ENCODE peak calls at places on chromosomes 16 and 17, in five cellular contexts. One of them, this sample, is unnamed.
A peak's percentile ranks its signal among the peaks of the same experiment; 100 is the strongest.

GRCh38 chr16:20867585-20867984 is 32.6 kb downstream of the DCUN1D3 start:
- DNase-seq in fibroblast of lung: peak; percentile 76
- DNase-seq in thyroid gland: no peak
- DNase-seq in tibial artery: no peak
- DNase-seq in cardiac muscle cell: no peak
- DNase-seq in this sample: no peak

GRCh38 chr17:61388561-61389356 is 10.9 kb upstream of the TBX2 start:
- DNase-seq in thyroid gland: no peak
- DNase-seq in fibroblast of lung: no peak
- DNase-seq in tibial artery: no peak
- DNase-seq in cardiac muscle cell: no peak
- DNase-seq in this sample: no peak

GRCh38 chr16:12455287-12455798 is 348.3 kb downstream of the CPPED1 start:
- DNase-seq in tibial artery: no peak
- DNase-seq in thyroid gland: peak; percentile 79
- DNase-seq in cardiac muscle cell: peak; percentile 80
- DNase-seq in fibroblast of lung: peak; percentile 50
- DNase-seq in this sample: peak; percentile 45

GRCh38 chr17:65594585-65594940 is 33.1 kb upstream of the AXIN2 start:
- DNase-seq in tibial artery: no peak
- DNase-seq in fibroblast of lung: peak; percentile 40
- DNase-seq in thyroid gland: no peak
- DNase-seq in cardiac muscle cell: no peak
- DNase-seq in this sample: no peak

GRCh38 chr16:66326995-66327513 is 39.4 kb upstream of the CDH5 start:
- DNase-seq in cardiac muscle cell: no peak
- DNase-seq in thyroid gland: no peak
- DNase-seq in tibial artery: no peak
- DNase-seq in fibroblast of lung: no peak
- DNase-seq in this sample: peak; percentile 49

GRCh38 chr17:69213059-69213813 is 15.4 kb downstream of the ABCA10 start:
- DNase-seq in tibial artery: no peak
- DNase-seq in cardiac muscle cell: no peak
- DNase-seq in fibroblast of lung: no peak
- DNase-seq in thyroid gland: no peak
- DNase-seq in this sample: no peak

GRCh38 chr16:9647981-9648701 is 534.1 kb downstream of the GRIN2A start:
- DNase-seq in cardiac muscle cell: peak; percentile 51
- DNase-seq in thyroid gland: peak; percentile 58
- DNase-seq in tibial artery: no peak
- DNase-seq in fibroblast of lung: peak; percentile 14
- DNase-seq in this sample: peak; percentile 26

GRCh38 chr16:72884037-72884436 is 163.9 kb downstream of the ZFHX3 start:
- DNase-seq in cardiac muscle cell: no peak
- DNase-seq in tibial artery: peak; percentile 3
- DNase-seq in fibroblast of lung: peak; percentile 73
- DNase-seq in thyroid gland: no peak
- DNase-seq in this sample: no peak

GRCh38 chr17:4003501-4004421 is 39.5 kb upstream of the ATP2A3 start:
- DNase-seq in cardiac muscle cell: no peak
- DNase-seq in tibial artery: no peak
- DNase-seq in thyroid gland: no peak
- DNase-seq in fibroblast of lung: peak; percentile 25
- DNase-seq in this sample: peak; percentile 94

GRCh38 chr17:68805609-68806008 is 149.6 kb downstream of the ABCA8 start:
- DNase-seq in tibial artery: no peak
- DNase-seq in fibroblast of lung: no peak
- DNase-seq in cardiac muscle cell: no peak
- DNase-seq in thyroid gland: no peak
- DNase-seq in this sample: no peak

GRCh38 chr17:82235056-82235774 is 6.4 kb downstream of the SLC16A3 start:
- DNase-seq in thyroid gland: no peak
- DNase-seq in fibroblast of lung: no peak
- DNase-seq in tibial artery: no peak
- DNase-seq in cardiac muscle cell: no peak
- DNase-seq in this sample: no peak

GRCh38 chr17:82876602-82877391 is 37.0 kb upstream of the ZNF750 start:
- DNase-seq in fibroblast of lung: peak; percentile 70
- DNase-seq in thyroid gland: peak; percentile 97
- DNase-seq in tibial artery: peak; percentile 92
- DNase-seq in cardiac muscle cell: peak; percentile 85
- DNase-seq in this sample: peak; percentile 70

GRCh38 chr17:67359960-67360817 is 6.2 kb downstream of the PSMD12 start:
- DNase-seq in cardiac muscle cell: peak; percentile 39
- DNase-seq in thyroid gland: no peak
- DNase-seq in tibial artery: no peak
- DNase-seq in fibroblast of lung: peak; percentile 30
- DNase-seq in this sample: no peak

GRCh38 chr17:50892101-50892776 is 26.1 kb upstream of the TOB1 start:
- DNase-seq in cardiac muscle cell: no peak
- DNase-seq in fibroblast of lung: peak; percentile 43
- DNase-seq in tibial artery: peak; percentile 11
- DNase-seq in thyroid gland: no peak
- DNase-seq in this sample: no peak

GRCh38 chr17:33200116-33200515 is 93.0 kb downstream of the ASIC2 start:
- DNase-seq in cardiac muscle cell: no peak
- DNase-seq in thyroid gland: peak; percentile 42
- DNase-seq in fibroblast of lung: peak; percentile 54
- DNase-seq in tibial artery: peak; percentile 17
- DNase-seq in this sample: peak; percentile 52

GRCh38 chr17:42675348-42675983 is 1.3 kb downstream of the PLEKHH3 start:
- DNase-seq in thyroid gland: peak; percentile 65
- DNase-seq in fibroblast of lung: no peak
- DNase-seq in cardiac muscle cell: peak; percentile 56
- DNase-seq in tibial artery: peak; percentile 85
- DNase-seq in this sample: no peak

GRCh38 chr17:61152898-61153297 is 246.7 kb upstream of the TBX2 start:
- DNase-seq in thyroid gland: no peak
- DNase-seq in cardiac muscle cell: no peak
- DNase-seq in fibroblast of lung: no peak
- DNase-seq in tibial artery: no peak
- DNase-seq in this sample: no peak

GRCh38 chr17:27430882-27431491 is 25.3 kb upstream of the KSR1 start:
- DNase-seq in tibial artery: no peak
- DNase-seq in thyroid gland: peak; percentile 40
- DNase-seq in fibroblast of lung: peak; percentile 32
- DNase-seq in cardiac muscle cell: peak; percentile 46
- DNase-seq in this sample: peak; percentile 42

GRCh38 chr16:57251352-57251751 is 6.3 kb downstream of the ARL2BP start:
- DNase-seq in thyroid gland: no peak
- DNase-seq in tibial artery: no peak
- DNase-seq in cardiac muscle cell: no peak
- DNase-seq in fibroblast of lung: no peak
- DNase-seq in this sample: no peak

GRCh38 chr16:22751685-22752084 is 62.3 kb upstream of the HS3ST2 start:
- DNase-seq in fibroblast of lung: no peak
- DNase-seq in cardiac muscle cell: no peak
- DNase-seq in thyroid gland: no peak
- DNase-seq in tibial artery: no peak
- DNase-seq in this sample: no peak

GRCh38 chr17:34638526-34639260 is 59.3 kb downstream of the TMEM132E start:
- DNase-seq in thyroid gland: no peak
- DNase-seq in fibroblast of lung: no peak
- DNase-seq in tibial artery: no peak
- DNase-seq in cardiac muscle cell: no peak
- DNase-seq in this sample: no peak

GRCh38 chr16:28321700-28322411 is 29.5 kb downstream of the SBK1 start:
- DNase-seq in tibial artery: no peak
- DNase-seq in fibroblast of lung: peak; percentile 2
- DNase-seq in cardiac muscle cell: peak; percentile 31
- DNase-seq in thyroid gland: peak; percentile 28
- DNase-seq in this sample: peak; percentile 32

GRCh38 chr17:223723-224471 is 42.4 kb upstream of the DOC2B start:
- DNase-seq in tibial artery: no peak
- DNase-seq in fibroblast of lung: no peak
- DNase-seq in cardiac muscle cell: no peak
- DNase-seq in thyroid gland: no peak
- DNase-seq in this sample: no peak

GRCh38 chr16:53355064-53355463 is 79.2 kb upstream of the RBL2 start:
- DNase-seq in cardiac muscle cell: no peak
- DNase-seq in tibial artery: no peak
- DNase-seq in fibroblast of lung: no peak
- DNase-seq in thyroid gland: no peak
- DNase-seq in this sample: no peak

GRCh38 chr16:53358884-53359283 is 75.4 kb upstream of the RBL2 start:
- DNase-seq in thyroid gland: no peak
- DNase-seq in tibial artery: no peak
- DNase-seq in fibroblast of lung: no peak
- DNase-seq in cardiac muscle cell: no peak
- DNase-seq in this sample: no peak

GRCh38 chr16:53357955-53358354 is 76.3 kb upstream of the RBL2 start:
- DNase-seq in thyroid gland: no peak
- DNase-seq in tibial artery: no peak
- DNase-seq in cardiac muscle cell: no peak
- DNase-seq in fibroblast of lung: no peak
- DNase-seq in this sample: no peak

GRCh38 chr16:53357208-53357586 is 77.1 kb upstream of the RBL2 start:
- DNase-seq in thyroid gland: no peak
- DNase-seq in cardiac muscle cell: no peak
- DNase-seq in fibroblast of lung: no peak
- DNase-seq in tibial artery: no peak
- DNase-seq in this sample: no peak

DNA sequence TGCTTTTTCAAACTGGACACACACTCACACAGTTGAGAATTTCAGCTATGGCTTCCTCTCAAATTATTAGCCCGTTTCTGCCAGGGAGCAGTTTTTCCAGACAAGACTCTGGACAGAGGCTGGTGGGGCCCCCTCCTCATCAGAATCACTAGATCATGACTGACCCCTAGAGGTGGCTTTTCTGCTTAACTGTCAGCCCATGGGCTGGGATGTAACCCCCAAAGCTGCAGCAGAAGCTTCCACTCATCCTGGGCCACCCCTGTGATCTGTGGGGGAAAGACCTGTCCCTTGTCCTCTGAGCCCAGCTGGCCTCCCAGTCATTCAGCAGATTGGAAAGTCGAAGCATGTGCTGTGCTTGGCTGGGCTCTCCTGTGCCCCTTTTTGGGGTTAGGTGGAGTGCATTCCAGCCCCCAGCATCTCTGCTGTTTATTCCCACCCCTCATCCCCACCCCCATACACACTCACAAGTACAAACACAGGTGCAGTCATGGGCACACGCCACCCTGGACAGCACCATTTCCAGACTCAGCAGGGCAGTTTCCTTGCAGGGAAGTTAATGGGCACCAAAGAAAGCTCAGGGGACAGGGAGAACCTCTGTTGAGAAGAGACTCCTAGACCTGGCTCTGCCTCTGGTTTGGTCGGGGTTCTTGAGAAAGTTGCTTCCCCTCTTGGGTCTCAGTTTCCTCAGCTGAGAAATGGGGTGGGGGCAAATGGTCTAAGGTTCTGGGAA is 77.6 kb upstream of the RBL2 start:
- DNase-seq in thyroid gland: no peak
- DNase-seq in fibroblast of lung: no peak
- DNase-seq in tibial artery: no peak
- DNase-seq in cardiac muscle cell: no peak
- DNase-seq in this sample: no peak
- TF ChIP-seq CTCF in thyroid gland: no peak
- TF ChIP-seq CTCF in fibroblast of lung: no peak
- TF ChIP-seq CTCF in tibial artery: no peak
- TF ChIP-seq CTCF in cardiac muscle cell: no peak
- TF ChIP-seq CTCF in this sample: no peak

GRCh38 chr17:77951123-77951522 is 7.4 kb upstream of the TNRC6C start:
- DNase-seq in fibroblast of lung: no peak
- DNase-seq in cardiac muscle cell: no peak
- DNase-seq in thyroid gland: no peak
- DNase-seq in tibial artery: no peak
- DNase-seq in this sample: no peak

GRCh38 chr17:77944390-77945222 is 13.9 kb upstream of the TNRC6C start:
- DNase-seq in thyroid gland: no peak
- DNase-seq in fibroblast of lung: no peak
- DNase-seq in cardiac muscle cell: no peak
- DNase-seq in tibial artery: no peak
- DNase-seq in this sample: no peak

GRCh38 chr17:77946900-77947643 is 11.4 kb upstream of the TNRC6C start:
- DNase-seq in thyroid gland: no peak
- DNase-seq in tibial artery: no peak
- DNase-seq in fibroblast of lung: no peak
- DNase-seq in cardiac muscle cell: no peak
- DNase-seq in this sample: no peak

GRCh38 chr17:77952368-77952767 is 6.1 kb upstream of the TNRC6C start:
- DNase-seq in thyroid gland: no peak
- DNase-seq in tibial artery: no peak
- DNase-seq in cardiac muscle cell: no peak
- DNase-seq in fibroblast of lung: no peak
- DNase-seq in this sample: no peak

GRCh38 chr17:77948690-77949114 is 9.8 kb upstream of the TNRC6C start:
- DNase-seq in tibial artery: no peak
- DNase-seq in cardiac muscle cell: peak; percentile 58
- DNase-seq in fibroblast of lung: peak; percentile 67
- DNase-seq in thyroid gland: peak; percentile 17
- DNase-seq in this sample: no peak
- H3K4me3 ChIP-seq in tibial artery: no peak overlapping the region
- H3K4me3 ChIP-seq in cardiac muscle cell: no peak overlapping the region
- H3K4me3 ChIP-seq in fibroblast of lung: no peak overlapping the region
- H3K4me3 ChIP-seq in thyroid gland: no peak overlapping the region
- H3K4me3 ChIP-seq in this sample: no peak overlapping the region

GRCh38 chr16:51163366-51163765 is 12.3 kb upstream of the SALL1 start:
- DNase-seq in cardiac muscle cell: no peak
- DNase-seq in thyroid gland: no peak
- DNase-seq in fibroblast of lung: peak; percentile 39
- DNase-seq in tibial artery: no peak
- DNase-seq in this sample: no peak

GRCh38 chr16:51165043-51165442 is 14.0 kb upstream of the SALL1 start:
- DNase-seq in cardiac muscle cell: no peak
- DNase-seq in thyroid gland: no peak
- DNase-seq in tibial artery: no peak
- DNase-seq in fibroblast of lung: no peak
- DNase-seq in this sample: no peak

GRCh38 chr16:51164167-51164566 is 13.1 kb upstream of the SALL1 start:
- DNase-seq in thyroid gland: no peak
- DNase-seq in tibial artery: no peak
- DNase-seq in cardiac muscle cell: peak; percentile 24
- DNase-seq in fibroblast of lung: peak; percentile 70
- DNase-seq in this sample: no peak

GRCh38 chr16:51166116-51166515 is 15.0 kb upstream of the SALL1 start:
- DNase-seq in fibroblast of lung: no peak
- DNase-seq in thyroid gland: no peak
- DNase-seq in cardiac muscle cell: no peak
- DNase-seq in tibial artery: no peak
- DNase-seq in this sample: no peak

GRCh38 chr16:51164574-51164973 is 13.5 kb upstream of the SALL1 start:
- DNase-seq in fibroblast of lung: no peak
- DNase-seq in cardiac muscle cell: no peak
- DNase-seq in thyroid gland: no peak
- DNase-seq in tibial artery: no peak
- DNase-seq in this sample: no peak
- TF ChIP-seq CTCF in fibroblast of lung: no peak
- TF ChIP-seq CTCF in cardiac muscle cell: no peak
- TF ChIP-seq CTCF in thyroid gland: no peak
- TF ChIP-seq CTCF in tibial artery: no peak
- TF ChIP-seq CTCF in this sample: no peak

DNA sequence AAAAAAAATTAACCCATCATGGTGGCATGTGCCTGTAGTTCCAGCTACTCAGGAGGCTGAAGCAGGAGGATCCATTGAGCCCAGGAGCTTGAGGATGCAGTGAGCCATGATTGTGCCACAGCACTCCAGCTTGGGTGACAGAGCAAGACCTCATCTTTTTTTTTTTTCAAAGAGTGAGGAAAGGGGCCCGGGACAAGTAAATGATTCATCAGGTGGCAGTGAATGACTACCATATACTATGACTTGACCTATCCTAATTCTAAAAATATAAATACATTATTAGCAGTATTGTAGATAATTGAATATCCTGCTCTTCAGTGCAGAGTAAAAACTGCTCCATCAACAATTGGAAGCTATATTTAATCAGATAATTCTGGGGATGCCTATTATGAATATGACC is 55.3 kb downstream of the CLUH start:
- DNase-seq in thyroid gland: no peak
- DNase-seq in fibroblast of lung: no peak
- DNase-seq in cardiac muscle cell: no peak
- DNase-seq in tibial artery: no peak
- DNase-seq in this sample: no peak
- H3K4me3 ChIP-seq in thyroid gland: no peak overlapping the region
- H3K4me3 ChIP-seq in fibroblast of lung: no peak overlapping the region
- H3K4me3 ChIP-seq in cardiac muscle cell: no peak overlapping the region
- H3K4me3 ChIP-seq in tibial artery: no peak overlapping the region
- H3K4me3 ChIP-seq in this sample: no peak overlapping the region

This sample was measured in colonic mucosa.